ENCODE peak calls at places on chromosome 4, in four cellular contexts. J, A, E and H are unnamed samples. For H3K27me3, the result is how much of the 10 kb centered on the place peaks cover.

GRCh38 chr4:15976456-15977096 is 13.6 kb upstream of the FGFBP2 start:
- DNase-seq in J (no peak), A (no peak), E (no peak), H (no peak)

GRCh38 chr4:13963601-13964000 is 336.1 kb upstream of the BOD1L1 start:
- DNase-seq in J (no peak), A (no peak), E (no peak), H (no peak)

GRCh38 chr4:150580244-150580643 is 1.7 kb upstream of the MAB21L2 start:
- DNase-seq in J (no peak), A (no peak), E (no peak), H (peak)

GRCh38 chr4:101367201-101367600 is 19.9 kb upstream of the PPP3CA start:
- DNase-seq in J (peak), A (peak), E (no peak), H (peak)

GRCh38 chr4:148192526-148192925 is 249.7 kb downstream of the NR3C2 start:
- DNase-seq in J (no peak), A (no peak), E (no peak), H (no peak)

GRCh38 chr4:40559585-40560465 is 69.8 kb downstream of the RBM47 start:
- DNase-seq in J (no peak), A (no peak), E (no peak), H (no peak)

GRCh38 chr4:106058919-106059318 is 163.6 kb downstream of the NPNT start:
- DNase-seq in J (no peak), A (peak), E (no peak), H (no peak)

GRCh38 chr4:181647396-181648107 is 595.6 kb upstream of the TENM3 start:
- DNase-seq in J (no peak), A (no peak), E (no peak), H (peak)

GRCh38 chr4:177242651-177243296 is 66.9 kb upstream of the NEIL3 start:
- DNase-seq in J (no peak), A (no peak), E (no peak), H (peak)

GRCh38 chr4:84529169-84529751 is 30.2 kb upstream of the NKX6-1 start:
- DNase-seq in J (peak), A (peak), E (no peak), H (peak)

GRCh38 chr4:108762559-108763225 is at the start of gene ETNPPL:
- DNase-seq in J (peak), A (peak), E (no peak), H (peak)

GRCh38 chr4:14254806-14255445 is 627.4 kb upstream of the BOD1L1 start:
- DNase-seq in J (no peak), A (no peak), E (no peak), H (no peak)

GRCh38 chr4:170805352-170805751 is 715.6 kb upstream of the AADAT start:
- DNase-seq in J (no peak), A (no peak), E (no peak), H (no peak)

GRCh38 chr4:181701219-181701618 is 542.0 kb upstream of the TENM3 start:
- DNase-seq in J (no peak), A (no peak), E (no peak), H (no peak)

GRCh38 chr4:109164011-109164410 is 138.4 kb downstream of the COL25A1 start:
- DNase-seq in J (peak), A (no peak), E (no peak), H (peak)

GRCh38 chr4:6341696-6342095 is 72.0 kb downstream of the WFS1 start:
- DNase-seq in J (no peak), A (no peak), E (no peak), H (no peak)

GRCh38 chr4:155599596-155599995 is 67.1 kb upstream of the GUCY1A1 start:
- DNase-seq in J (no peak), A (no peak), E (no peak), H (no peak)

GRCh38 chr4:164753873-164754488 is at the start of gene SMIM31:
- DNase-seq in J (no peak), A (peak), E (no peak), H (no peak)

GRCh38 chr4:75080888-75081287 is 148.0 kb downstream of the PARM1 start:
- DNase-seq in J (no peak), A (no peak), E (no peak), H (no peak)

GRCh38 chr4:161816958-161817357 is 346.8 kb downstream of the FSTL5 start:
- DNase-seq in J (no peak), A (peak), E (no peak), H (no peak)

GRCh38 chr4:140130677-140131076 is 23.3 kb downstream of the MAML3 start:
- DNase-seq in J (no peak), A (peak), E (no peak), H (no peak)

GRCh38 chr4:1021386-1022050 is 10.1 kb downstream of the FGFRL1 start:
- DNase-seq in J (no peak), A (no peak), E (no peak), H (no peak)

GRCh38 chr4:145482209-145483021 is 762 bp downstream of the SMAD1 start:
- DNase-seq in J (peak), A (peak), E (no peak), H (peak)

GRCh38 chr4:137200322-137200721 is 332.0 kb downstream of the PCDH18 start:
- DNase-seq in J (no peak), A (no peak), E (no peak), H (no peak)

GRCh38 chr4:103429283-103429682 is 231.1 kb upstream of the CENPE start:
- DNase-seq in J (no peak), A (no peak), E (no peak), H (no peak)

GRCh38 chr4:82515705-82516104 is 46.1 kb downstream of the TMEM150C start:
- DNase-seq in J (peak), A (peak), E (no peak), H (peak)

GRCh38 chr4:185513489-185514181 is 21.7 kb downstream of the PDLIM3 start:
- DNase-seq in J (peak), A (peak), E (no peak), H (peak)

GRCh38 chr4:88940506-88940905 is 116.5 kb downstream of the FAM13A start:
- DNase-seq in J (no peak), A (no peak), E (no peak), H (no peak)

GRCh38 chr4:88939697-88940096 is 117.3 kb downstream of the FAM13A start:
- DNase-seq in J (no peak), A (no peak), E (no peak), H (peak)

GRCh38 chr4:88933414-88933813 is 123.6 kb downstream of the FAM13A start:
- DNase-seq in J (no peak), A (no peak), E (no peak), H (no peak)

GRCh38 chr4:88937081-88937480 is 119.9 kb downstream of the FAM13A start:
- DNase-seq in J (peak), A (peak), E (no peak), H (peak)

GRCh38 chr4:88938138-88938537 is 118.8 kb downstream of the FAM13A start:
- DNase-seq in J (peak), A (peak), E (no peak), H (peak)
- H3K4me3 ChIP-seq in J (no peak), A (no peak), E (no peak), H (no peak)

GRCh38 chr4:112521123-112522116 is 5.4 kb upstream of the NEUROG2 start:
- DNase-seq in J (no peak), A (no peak), E (no peak), H (no peak)

GRCh38 chr4:112526061-112526460 is 10.1 kb upstream of the NEUROG2 start:
- DNase-seq in J (no peak), A (peak), E (no peak), H (no peak)

GRCh38 chr4:112523008-112523440 is 7.0 kb upstream of the NEUROG2 start:
- DNase-seq in J (peak), A (no peak), E (no peak), H (no peak)

GRCh38 chr4:112522389-112522788 is 6.4 kb upstream of the NEUROG2 start:
- DNase-seq in J (no peak), A (no peak), E (no peak), H (no peak)

DNA sequence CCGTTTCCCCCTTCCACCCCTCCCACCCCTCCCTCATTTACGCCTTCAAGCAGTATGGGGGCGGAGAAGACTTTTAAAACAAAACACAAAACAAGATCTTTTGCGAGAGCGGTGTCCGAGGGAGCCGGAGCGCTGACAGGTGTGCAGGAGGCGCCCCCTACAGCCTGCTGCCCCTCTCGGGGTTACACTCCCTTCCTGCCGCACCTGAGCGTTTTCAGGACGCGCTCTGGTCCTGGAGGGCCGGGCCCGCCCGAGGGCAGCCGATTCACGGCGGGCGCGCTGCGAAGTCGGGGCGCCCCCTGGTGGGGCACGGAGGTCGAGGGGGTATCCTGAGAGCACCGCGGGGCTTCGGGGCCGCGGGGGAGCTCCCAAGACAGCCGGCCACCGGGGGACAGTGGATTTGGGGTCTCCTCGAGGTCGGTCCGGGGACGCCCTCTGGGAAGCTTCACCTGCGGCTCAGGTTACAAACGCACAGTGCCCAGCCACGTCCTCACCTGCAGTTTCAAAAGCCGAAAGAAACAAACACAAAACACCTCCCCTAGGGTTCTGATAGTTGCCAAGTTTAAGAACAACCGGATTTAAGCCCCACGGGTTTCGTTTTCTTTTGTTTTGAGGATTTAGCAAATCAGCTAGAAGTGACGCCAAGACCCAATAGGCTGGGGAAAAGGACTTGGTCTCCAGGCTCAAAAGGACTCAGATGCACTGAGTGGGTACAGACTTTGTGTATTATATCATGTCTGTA is 8.0 kb upstream of the NEUROG2 start:
- DNase-seq in J (peak), A (peak), E (peak), H (no peak)
- H3K27me3 ChIP-seq in J (under half), A (under half), E (under half), H (half or more)

DNA sequence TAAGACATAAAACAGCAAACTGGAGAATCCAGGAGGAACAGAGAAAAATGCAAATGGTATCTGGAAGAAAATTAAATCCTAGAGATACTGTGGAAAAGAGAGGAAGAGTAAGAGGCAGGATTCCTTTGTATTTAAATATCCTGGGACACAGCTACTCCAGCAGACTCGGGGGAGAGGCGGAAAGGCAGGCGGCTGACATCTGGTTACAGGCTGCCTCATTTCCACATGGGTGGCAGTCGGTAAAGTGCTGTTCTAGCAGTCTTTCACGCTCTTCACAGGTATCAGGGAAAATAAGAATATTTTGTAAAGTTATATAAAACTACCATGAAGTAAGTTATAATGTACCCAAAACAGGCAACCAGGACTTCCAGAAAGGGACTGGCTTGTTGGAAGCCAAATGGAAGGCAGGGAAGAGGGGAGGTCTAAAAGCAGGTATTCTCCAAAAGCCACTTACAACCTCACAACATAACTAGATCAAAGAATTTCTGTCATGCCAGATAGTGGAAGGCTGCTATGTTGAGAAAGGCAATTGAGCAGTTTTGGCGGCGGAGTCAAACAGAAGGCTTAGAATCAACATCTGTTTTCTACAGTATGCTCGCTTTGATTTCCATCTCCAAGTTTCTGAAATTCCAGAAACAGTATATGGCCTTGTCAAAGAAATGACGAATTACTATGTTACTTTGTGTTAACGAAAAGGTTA is 1.3 kb upstream of the TIGD2 start:
- DNase-seq in J (no peak), A (no peak), E (no peak), H (peak)
- H3K4me3 ChIP-seq in J (no peak), A (peak), E (peak), H (peak)

GRCh38 chr4:8012517-8012916 is 72.9 kb upstream of the AFAP1 start:
- DNase-seq in J (no peak), A (no peak), E (no peak), H (no peak)
- H3K27me3 ChIP-seq in J (half or more), A (under half), E (under half), H (under half)

DNA sequence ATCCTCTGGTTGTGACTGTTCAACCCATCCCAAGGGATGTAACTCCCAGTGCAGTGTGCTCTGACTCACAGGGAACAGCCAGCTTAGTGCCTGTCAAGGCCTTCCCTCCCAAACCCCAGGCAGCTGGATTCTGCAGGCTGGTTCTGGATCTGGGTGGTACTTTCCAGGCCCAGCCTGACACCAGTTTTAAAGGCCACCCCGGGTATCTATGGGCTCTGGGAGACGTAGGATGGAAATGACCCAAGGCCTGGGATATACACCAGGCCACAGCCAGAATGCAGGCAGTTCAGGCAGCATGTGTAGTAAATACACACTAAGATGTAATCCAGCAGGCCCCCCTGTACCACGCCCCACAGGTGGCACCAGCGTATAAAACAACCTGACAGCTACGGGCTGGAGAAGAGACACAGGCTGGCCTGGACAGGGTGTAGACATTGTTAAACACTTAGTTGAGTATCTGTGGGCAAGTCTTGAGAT is 64.2 kb downstream of the SPINK2 start:
- DNase-seq in J (peak), A (peak), E (peak), H (peak)
- H3K4me3 ChIP-seq in J (no peak), A (peak), E (peak), H (peak)

DNA sequence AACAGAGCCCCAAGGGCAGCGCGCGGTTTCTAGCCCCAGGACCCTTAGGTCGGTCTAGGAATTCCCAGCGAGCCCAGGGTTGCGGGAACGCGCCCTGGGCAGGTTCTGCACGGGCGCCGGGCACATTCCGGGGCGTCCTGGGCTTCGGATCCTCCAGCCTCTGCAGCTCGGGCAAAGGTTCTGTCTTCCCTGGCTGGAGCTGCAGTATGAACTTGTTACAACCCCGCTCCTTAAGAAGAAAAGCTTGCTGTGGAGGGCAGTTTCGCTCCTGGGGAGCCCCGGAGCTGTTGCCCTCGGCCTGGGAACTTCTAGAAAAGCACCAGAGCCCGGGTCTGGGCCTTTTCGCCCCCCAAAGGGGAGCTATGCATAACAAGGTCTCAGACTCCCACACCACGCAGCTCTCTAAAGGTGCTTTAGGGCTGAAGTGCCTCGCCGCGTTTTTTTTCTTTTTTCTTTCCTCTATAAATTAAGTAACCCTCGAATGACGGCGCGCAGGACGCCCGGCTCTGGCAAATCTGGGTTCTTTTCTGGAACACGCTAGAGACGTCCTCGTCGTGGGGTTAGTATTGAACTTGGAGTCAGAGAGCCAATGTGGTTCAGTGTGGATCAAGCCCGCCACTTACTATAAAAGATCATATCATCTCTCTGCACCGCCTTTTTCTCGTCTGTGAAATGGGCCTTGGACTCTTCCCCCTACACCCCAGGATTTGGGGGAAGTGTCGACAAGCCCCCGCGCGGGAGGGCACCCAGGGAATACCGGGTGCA is 5.7 kb downstream of the MSX1 start:
- DNase-seq in J (no peak), A (no peak), E (no peak), H (no peak)
- H3K27me3 ChIP-seq in J (half or more), A (under half), E (under half), H (under half)

DNA sequence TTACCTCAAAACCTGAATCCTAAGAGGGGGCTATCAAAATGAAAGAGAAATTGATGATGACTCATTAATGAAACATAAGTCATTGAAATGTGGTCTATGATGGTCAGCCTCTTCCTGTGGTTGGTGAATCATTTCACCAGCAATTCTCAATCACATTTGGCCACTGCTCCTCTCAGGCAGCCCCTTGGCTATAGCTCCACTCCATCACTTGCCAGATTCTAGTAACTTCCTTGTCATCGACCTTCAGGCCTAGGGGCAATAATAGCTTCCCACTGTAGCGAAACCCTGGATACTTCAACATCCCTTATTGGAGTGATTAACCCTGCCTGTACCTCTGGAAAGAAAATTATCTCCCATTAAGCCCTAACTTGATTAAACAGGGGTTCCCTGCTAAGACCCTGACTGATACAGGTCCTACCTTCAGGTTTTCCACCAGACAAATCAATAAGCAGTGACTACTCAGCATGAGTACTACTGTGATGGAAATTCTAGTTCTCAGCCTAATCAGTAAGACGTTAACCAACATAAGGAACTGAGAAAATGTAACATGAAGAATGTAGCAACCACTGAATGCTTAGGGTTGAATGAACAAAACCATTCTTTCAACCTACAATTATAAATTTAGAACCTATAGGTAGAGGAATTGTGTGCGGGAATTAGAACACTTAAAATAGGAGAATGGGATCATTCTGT is 30.4 kb downstream of the ADH7 start:
- DNase-seq in J (peak), A (peak), E (no peak), H (peak)
- H3K4me3 ChIP-seq in J (no peak), A (no peak), E (no peak), H (peak)